ENCODE peak calls at places on chromosomes 11 and 22, in seven cellular contexts. A is SK-N-SH, N is PC-9, W is GM23248, L is PC-3, H is HCT116, F is hepatocyte. G is an unnamed sample.

GRCh38 chr22:39130892-39131855 is 21.3 kb downstream of the CBX7 start:
- DNase-seq in L (no peak), F (peak; percentile 17), N (no peak), A (no peak), H (no peak), W (peak; percentile 9), G (no peak)

GRCh38 chr22:26443901-26444300 is 14.8 kb downstream of the ASPHD2 start:
- DNase-seq in W (no peak), H (no peak), A (no peak), N (no peak), L (no peak), F (no peak), G (no peak)

GRCh38 chr11:128551641-128552335 is 35.6 kb downstream of the ETS1 start:
- DNase-seq in F (no peak), N (no peak), H (no peak), L (peak; percentile 35), A (no peak), W (no peak), G (peak; percentile 92)

GRCh38 chr11:106950067-106950491 is 68.2 kb downstream of the GUCY1A2 start:
- DNase-seq in L (no peak), A (no peak), F (peak; percentile 6), N (peak; percentile 54), H (no peak), W (peak; percentile 16), G (no peak)

GRCh38 chr11:103897156-103897555 is 139.3 kb upstream of the DDI1 start:
- DNase-seq in F (no peak), W (peak; percentile 43), N (no peak), H (no peak), L (no peak), A (no peak), G (peak; percentile 75)

GRCh38 chr11:122772945-122773344 is 65.4 kb upstream of the CRTAM start:
- DNase-seq in W (peak; percentile 65), F (no peak), L (no peak), H (no peak), A (no peak), N (no peak), G (no peak)

GRCh38 chr22:29071261-29072045 is 1.4 kb upstream of the KREMEN1 start:
- DNase-seq in L (peak; percentile 20), N (peak; percentile 6), A (no peak), W (peak; percentile 61), H (no peak), F (peak; percentile 82), G (no peak)

GRCh38 chr11:70206226-70206785 is 3.2 kb downstream of the FADD start:
- DNase-seq in A (no peak), N (no peak), W (no peak), H (no peak), F (no peak), L (no peak), G (no peak)

GRCh38 chr11:121111053-121111724 is 10.1 kb downstream of the TECTA start:
- DNase-seq in F (no peak), W (no peak), H (no peak), L (no peak), N (no peak), A (no peak), G (no peak)

GRCh38 chr11:60710482-60710881 is 11.1 kb downstream of the MS4A8 start:
- DNase-seq in H (no peak), N (no peak), W (peak; percentile 11), L (peak; percentile 37), F (peak; percentile 23), A (no peak), G (no peak)

GRCh38 chr11:36684840-36685800 is 87.1 kb upstream of the RAG2 start:
- DNase-seq in F (no peak), A (no peak), L (no peak), H (no peak), N (no peak), W (no peak), G (no peak)

GRCh38 chr11:27860811-27861210 is 160.6 kb upstream of the BDNF start:
- DNase-seq in H (no peak), F (no peak), N (no peak), W (no peak), L (no peak), A (no peak), G (no peak)

GRCh38 chr11:26335903-26336302 is 4.0 kb downstream of the ANO3 start:
- DNase-seq in N (no peak), W (peak; percentile 6), A (peak; percentile 44), H (no peak), F (no peak), L (no peak), G (no peak)

GRCh38 chr11:85844439-85845051 is 10.6 kb upstream of the CCDC83 start:
- DNase-seq in W (peak; percentile 82), F (peak; percentile 59), A (no peak), H (peak; percentile 77), L (peak; percentile 95), N (peak; percentile 68), G (no peak)

GRCh38 chr11:79441159-79441875 is 487 bp upstream of the TENM4 start:
- DNase-seq in H (no peak), W (peak; percentile 28), N (no peak), A (no peak), L (no peak), F (no peak), G (peak; percentile 78)

GRCh38 chr22:37310815-37311595 is 28.7 kb downstream of the CYTH4 start:
- DNase-seq in L (no peak), W (no peak), H (no peak), F (no peak), A (no peak), N (no peak), G (no peak)

GRCh38 chr22:35627267-35628041 is 10.3 kb upstream of the MB start:
- DNase-seq in N (peak; percentile 94), L (peak; percentile 79), F (peak; percentile 92), H (peak; percentile 69), W (peak; percentile 89), A (peak; percentile 68), G (peak; percentile 60)

GRCh38 chr11:130001491-130002351 is 914 bp downstream of the PRDM10 start:
- DNase-seq in N (peak; percentile 26), H (no peak), W (peak; percentile 78), L (peak; percentile 46), A (no peak), F (peak; percentile 63), G (peak; percentile 58)

GRCh38 chr11:11731311-11732083 is 109.7 kb upstream of the GALNT18 start:
- DNase-seq in W (peak; percentile 85), N (no peak), A (no peak), H (peak; percentile 68), L (peak; percentile 65), F (no peak), G (no peak)

GRCh38 chr11:132898676-132899075 is 633.6 kb downstream of the OPCML start:
- DNase-seq in L (no peak), H (no peak), N (no peak), F (no peak), W (no peak), A (no peak), G (no peak)
- H3K9me2 ChIP-seq in L (no peaks in the 10 kb centered on the region), H (no peaks in the 10 kb centered on the region), N (no peaks in the 10 kb centered on the region), F (no peaks in the 10 kb centered on the region), W (no peaks in the 10 kb centered on the region), A (no peaks in the 10 kb centered on the region), G (no peaks in the 10 kb centered on the region)

GRCh38 chr22:24061124-24061684 is 50.1 kb downstream of the CABIN1 start:
- DNase-seq in L (no peak), F (no peak), A (no peak), H (no peak), N (no peak), W (peak; percentile 19), G (peak; percentile 46)
- H3K9me2 ChIP-seq in L (no peaks in the 10 kb centered on the region), F (no peaks in the 10 kb centered on the region), A (no peaks in the 10 kb centered on the region), H (no peaks in the 10 kb centered on the region), N (no peaks in the 10 kb centered on the region), W (no peaks in the 10 kb centered on the region), G (no peaks in the 10 kb centered on the region)

GRCh38 chr11:132894598-132894997 is 637.7 kb downstream of the OPCML start:
- DNase-seq in N (no peak), L (no peak), A (no peak), H (no peak), F (peak; percentile 56), W (no peak), G (no peak)

GRCh38 chr11:132901638-132902610 is 630.4 kb downstream of the OPCML start:
- DNase-seq in F (no peak), N (no peak), A (no peak), H (no peak), W (peak; percentile 26), L (no peak), G (no peak)

GRCh38 chr11:132895340-132895739 is 637.0 kb downstream of the OPCML start:
- DNase-seq in N (no peak), L (no peak), H (no peak), W (peak; percentile 18), F (peak; percentile 24), A (no peak), G (no peak)

DNA sequence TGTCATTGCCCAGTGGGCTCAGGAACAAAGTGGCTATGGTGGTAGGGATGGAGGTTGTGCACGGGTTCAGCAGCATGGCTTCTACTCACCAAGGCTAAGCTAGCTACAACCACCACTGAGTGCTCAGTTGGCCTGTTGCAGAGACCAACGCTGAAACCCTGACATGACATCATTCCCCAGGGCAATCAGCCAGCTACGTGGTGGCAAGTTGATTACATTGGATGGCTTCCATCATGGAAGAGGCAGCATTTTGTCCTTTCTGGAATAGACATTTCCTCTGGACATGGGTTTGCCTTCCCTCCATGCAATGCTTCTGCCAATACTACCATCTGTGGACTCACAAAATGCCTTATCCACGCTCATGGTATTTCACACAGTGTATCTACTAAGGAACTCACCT is 634.3 kb downstream of the OPCML start:
- DNase-seq in W (no peak), L (no peak), N (no peak), F (no peak), A (no peak), H (no peak), G (no peak)
- H3K9me2 ChIP-seq in W (no peaks in the 10 kb centered on the region), L (no peaks in the 10 kb centered on the region), N (no peaks in the 10 kb centered on the region), F (no peaks in the 10 kb centered on the region), A (no peaks in the 10 kb centered on the region), H (no peaks in the 10 kb centered on the region), G (no peaks in the 10 kb centered on the region)

DNA sequence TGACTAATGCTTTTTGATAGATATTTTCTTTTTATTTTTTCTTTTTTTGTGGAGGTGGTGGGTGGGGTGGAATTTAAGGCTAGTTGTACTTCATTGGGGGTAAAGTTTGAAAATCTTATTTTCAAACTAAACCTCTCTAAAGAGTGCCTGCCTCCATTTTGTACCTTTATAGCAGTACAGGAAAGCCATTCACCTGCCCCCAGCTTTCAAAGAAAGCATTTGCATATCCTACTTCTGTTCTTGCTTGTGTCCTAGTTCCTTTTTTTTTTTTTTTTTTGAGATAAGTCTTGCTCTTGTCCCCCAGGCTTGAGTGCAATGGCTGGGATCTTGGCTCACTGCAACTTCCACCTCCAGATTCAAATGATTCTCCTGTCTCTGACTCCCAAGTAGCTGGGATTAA is 766.2 kb upstream of the LRRC4C start:
- DNase-seq in W (no peak), N (no peak), A (no peak), L (no peak), F (no peak), H (no peak), G (no peak)
- H3K9me2 ChIP-seq in W (no peaks in the 10 kb centered on the region), N (no peaks in the 10 kb centered on the region), A (no peaks in the 10 kb centered on the region), L (no peaks in the 10 kb centered on the region), F (no peaks in the 10 kb centered on the region), H (no peaks in the 10 kb centered on the region), G (no peaks in the 10 kb centered on the region)